ENCODE peak calls at places on chromosomes 7 and 10, in ten cellular contexts. L is NCI-H1092, X is amniotic epithelial cell, V is DND-41, A is epithelial cell of esophagus, Z is adrenal gland, N is HEK293T, B is small intestine, S is HepG2, Y is ELR. R is an unnamed sample.

GRCh38 chr7:104883248-104883717 is 130.7 kb upstream of the KMT2E start:
- DNase-seq in Z (no peak), Y (no peak), A (no peak), V (no peak), L (no peak), X (no peak), N (no peak), S (no peak), B (no peak), R (no peak)

GRCh38 chr10:28046579-28046978 is 47.7 kb upstream of the ODAD2 start:
- DNase-seq in A (no peak), B (no peak), Y (no peak), V (no peak), Z (no peak), L (no peak), X (no peak), N (no peak), S (no peak), R (no peak)

GRCh38 chr7:132764762-132765161 is 188.5 kb upstream of the PLXNA4 start:
- DNase-seq in Z (no peak), L (no peak), S (no peak), A (no peak), Y (no peak), B (no peak), V (no peak), N (no peak), X (no peak), R (no peak)

GRCh38 chr10:111200505-111201186 is 123.8 kb downstream of the ADRA2A start:
- DNase-seq in A (no peak), B (peak), N (no peak), Z (no peak), V (no peak), Y (no peak), S (no peak), X (no peak), L (no peak), R (peak)

GRCh38 chr10:33032354-33033254 is 74.6 kb upstream of the ITGB1 start:
- DNase-seq in S (peak), B (peak), L (no peak), V (no peak), A (peak), X (peak), Z (peak), Y (peak), N (no peak), R (peak)

GRCh38 chr7:54978364-54979116 is 40.3 kb upstream of the EGFR start:
- DNase-seq in Z (no peak), S (no peak), L (no peak), B (no peak), Y (no peak), N (no peak), V (no peak), A (no peak), X (no peak), R (peak)

GRCh38 chr7:42099837-42100508 is 137.0 kb downstream of the GLI3 start:
- DNase-seq in X (peak), B (no peak), N (no peak), Z (no peak), V (no peak), S (no peak), L (no peak), Y (no peak), A (peak), R (no peak)

GRCh38 chr7:3164363-3164762 is 120.7 kb upstream of the CARD11 start:
- DNase-seq in N (no peak), S (peak), Y (no peak), Z (no peak), A (no peak), B (peak), X (peak), V (no peak), L (no peak), R (peak)

GRCh38 chr10:33753389-33753788 is 418.9 kb upstream of the NRP1 start:
- DNase-seq in V (no peak), L (no peak), S (no peak), A (no peak), Y (no peak), N (no peak), B (no peak), X (no peak), Z (no peak), R (no peak)

GRCh38 chr10:100129424-100129823 is 47.8 kb upstream of the CPN1 start:
- DNase-seq in B (no peak), A (no peak), N (no peak), S (peak), V (no peak), Z (no peak), X (no peak), L (no peak), Y (no peak), R (no peak)

GRCh38 chr7:69864283-69864682 is 266.0 kb downstream of the AUTS2 start:
- DNase-seq in Y (no peak), Z (no peak), B (no peak), N (no peak), S (no peak), A (no peak), V (no peak), X (no peak), L (peak), R (no peak)

GRCh38 chr10:47298730-47299129 is 1.3 kb upstream of the GDF10 start:
- DNase-seq in B (no peak), V (no peak), A (no peak), Z (no peak), X (no peak), Y (no peak), S (no peak), L (no peak), N (no peak), R (no peak)

GRCh38 chr10:46304671-46305429 is 18.1 kb downstream of the ANTXRL start:
- DNase-seq in Y (no peak), N (no peak), S (no peak), L (no peak), A (no peak), V (no peak), B (no peak), Z (no peak), X (no peak), R (no peak)

GRCh38 chr7:137661634-137662033 is 185.1 kb downstream of the DGKI start:
- DNase-seq in A (no peak), X (peak), S (no peak), L (no peak), B (no peak), Y (no peak), V (no peak), Z (no peak), N (no peak), R (no peak)

GRCh38 chr10:95266674-95267095 is 24.1 kb downstream of the PDLIM1 start:
- DNase-seq in Y (peak), X (peak), V (no peak), B (peak), L (no peak), A (peak), N (peak), S (peak), Z (no peak), R (peak)

GRCh38 chr7:105857009-105857952 is 19.1 kb downstream of the ATXN7L1 start:
- DNase-seq in B (no peak), N (no peak), V (no peak), Z (no peak), Y (no peak), A (no peak), L (no peak), S (peak), X (no peak), R (no peak)

GRCh38 chr7:156684661-156685060 is 44.1 kb downstream of the RNF32 start:
- DNase-seq in N (no peak), A (no peak), B (no peak), V (no peak), S (no peak), Z (no peak), X (no peak), Y (no peak), L (no peak), R (no peak)

GRCh38 chr10:33660329-33660728 is 325.9 kb upstream of the NRP1 start:
- DNase-seq in L (no peak), N (no peak), V (no peak), A (no peak), B (no peak), S (no peak), Y (no peak), Z (no peak), X (no peak), R (no peak)

GRCh38 chr7:100942038-100942774 is 7.1 kb upstream of the MUC3A start:
- DNase-seq in Z (no peak), L (no peak), V (no peak), A (peak), S (no peak), X (peak), Y (no peak), B (peak), N (no peak), R (no peak)

GRCh38 chr7:28078036-28078901 is 102.3 kb downstream of the JAZF1 start:
- DNase-seq in B (peak), N (peak), V (peak), L (peak), A (peak), Y (peak), X (peak), S (peak), Z (peak), R (no peak)

GRCh38 chr7:4000934-4001333 is 681.2 kb upstream of the FOXK1 start:
- DNase-seq in L (no peak), N (no peak), A (no peak), Y (no peak), Z (no peak), X (no peak), S (no peak), V (no peak), B (no peak), R (no peak)

GRCh38 chr7:16801111-16801542 is 3.7 kb downstream of the AGR2 start:
- DNase-seq in A (peak), X (peak), B (peak), Y (peak), N (peak), S (peak), V (no peak), L (peak), Z (peak), R (peak)

GRCh38 chr10:119653209-119653608 is 2.0 kb downstream of the BAG3 start:
- DNase-seq in B (no peak), Z (no peak), V (peak), L (no peak), N (no peak), X (no peak), S (no peak), Y (no peak), A (no peak), R (no peak)

GRCh38 chr10:34858003-34858402 is 42.9 kb upstream of the PARD3 start:
- DNase-seq in N (no peak), A (no peak), X (no peak), S (no peak), V (no peak), Z (no peak), Y (no peak), L (no peak), B (no peak), R (peak)

GRCh38 chr10:131121511-131122035 is 189.9 kb downstream of the TCERG1L start:
- DNase-seq in B (no peak), Y (no peak), A (no peak), S (no peak), N (no peak), L (no peak), Z (no peak), V (no peak), X (no peak), R (no peak)

GRCh38 chr10:110733256-110733952 is 89.3 kb downstream of the RBM20 start:
- DNase-seq in Y (no peak), X (peak), A (no peak), S (no peak), B (peak), L (no peak), Z (peak), N (no peak), V (no peak), R (peak)

GRCh38 chr10:12702215-12702614 is 299.3 kb downstream of the CCDC3 start:
- DNase-seq in A (no peak), Z (no peak), X (no peak), N (no peak), S (no peak), Y (no peak), V (no peak), B (no peak), L (no peak), R (no peak)

GRCh38 chr7:16114633-16115032 is 306.7 kb downstream of the CRPPA start:
- DNase-seq in X (peak), L (no peak), A (peak), S (no peak), Y (peak), N (no peak), V (no peak), B (no peak), Z (no peak), R (no peak)